ENCODE peak calls at places on chromosomes 4 and X, in seven cellular contexts. C is trophoblast cell, S is H9, K is mesenchymal stem cell, H is IMR-90, W is H1, P is neuronal stem cell. R is an unnamed sample.

GRCh38 chrX:3728454-3728853 is 15.0 kb upstream of the PRKX start:
- DNase-seq in W (no peak), P (no peak), H (peak), S (no peak), C (no peak), K (no peak), R (no peak)

GRCh38 chr4:158630893-158631292 is 40.8 kb downstream of the C4orf46 start:
- DNase-seq in P (no peak), W (no peak), S (no peak), C (no peak), K (no peak), H (peak), R (no peak)

GRCh38 chr4:20333141-20333690 is 81.5 kb downstream of the SLIT2 start:
- DNase-seq in P (no peak), S (no peak), W (no peak), K (no peak), H (no peak), C (no peak), R (no peak)

GRCh38 chr4:159455675-159456235 is 352.9 kb downstream of the RAPGEF2 start:
- DNase-seq in S (no peak), C (peak), P (peak), K (peak), H (peak), W (no peak), R (peak)

GRCh38 chr4:153497988-153498967 is 32.1 kb downstream of the TMEM131L start:
- DNase-seq in C (no peak), S (no peak), H (peak), W (peak), K (no peak), P (no peak), R (peak)

GRCh38 chr4:23036921-23037495 is 344.3 kb downstream of the GBA3 start:
- DNase-seq in C (peak), S (no peak), H (no peak), P (no peak), W (no peak), K (no peak), R (no peak)

GRCh38 chr4:154569028-154569427 is 6.2 kb downstream of the FGB start:
- DNase-seq in P (no peak), K (no peak), S (no peak), C (no peak), H (no peak), W (no peak), R (no peak)

GRCh38 chrX:105328773-105329172 is 108.3 kb upstream of the TEX13A start:
- DNase-seq in H (no peak), S (no peak), W (no peak), P (no peak), C (no peak), K (peak), R (no peak)

GRCh38 chr4:2341911-2342652 is 76.4 kb downstream of the ZFYVE28 start:
- DNase-seq in H (no peak), W (no peak), K (no peak), S (peak), C (no peak), P (no peak), R (no peak)

GRCh38 chr4:182770259-182770968 is 146.8 kb downstream of the DCTD start:
- DNase-seq in C (no peak), K (no peak), P (no peak), H (no peak), S (peak), W (peak), R (no peak)

GRCh38 chr4:55241461-55241860 is 104.6 kb upstream of the SRD5A3 start:
- DNase-seq in K (no peak), P (no peak), H (no peak), S (no peak), C (no peak), W (no peak), R (no peak)

GRCh38 chr4:53267026-53267425 is 98.8 kb downstream of the SCFD2 start:
- DNase-seq in W (no peak), H (peak), C (no peak), K (peak), S (no peak), P (no peak), R (no peak)

GRCh38 chr4:3387943-3388348 is 53.8 kb upstream of the HGFAC start:
- DNase-seq in P (no peak), H (peak), K (peak), C (peak), W (peak), S (no peak), R (peak)

GRCh38 chr4:156638332-156638731 is 333.3 kb downstream of the PDGFC start:
- DNase-seq in W (no peak), K (no peak), C (no peak), P (no peak), H (peak), S (no peak), R (peak)

GRCh38 chrX:19697416-19697815 is 182.1 kb upstream of the MAP3K15 start:
- DNase-seq in K (peak), H (peak), C (no peak), P (no peak), S (no peak), W (no peak), R (no peak)

GRCh38 chr4:59122626-59123025 is 2012.4 kb upstream of the IGFBP7 start:
- DNase-seq in H (no peak), K (peak), P (no peak), C (no peak), W (no peak), S (no peak), R (peak)

GRCh38 chr4:10336471-10336870 is 120.8 kb downstream of the ZNF518B start:
- DNase-seq in W (no peak), P (no peak), H (no peak), S (no peak), K (no peak), C (peak), R (peak)

GRCh38 chrX:130100180-130100579 is 10.1 kb downstream of the ELF4 start:
- DNase-seq in K (no peak), P (no peak), H (no peak), S (no peak), C (peak), W (no peak), R (no peak)

DNA sequence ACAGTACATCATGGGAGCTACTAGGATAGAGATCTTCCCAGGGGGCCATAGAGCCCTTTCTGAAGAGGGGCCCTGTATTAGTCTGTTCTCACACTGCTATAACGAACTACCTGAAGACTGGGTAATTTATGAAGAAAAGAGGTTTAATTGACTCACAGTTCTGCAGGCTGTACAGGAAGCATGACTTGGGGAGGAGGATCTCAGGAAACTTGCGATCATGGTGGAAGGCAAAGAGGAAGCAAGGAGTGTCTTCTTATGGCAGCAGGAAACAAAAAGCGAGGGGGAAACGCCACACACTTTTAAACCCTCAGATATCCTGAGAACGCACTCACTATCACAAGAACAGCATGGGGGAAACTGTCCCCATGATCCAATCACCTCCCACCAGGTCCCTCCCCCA is 4.2 kb upstream of the SLC9A6 start:
- DNase-seq in C (no peak), K (no peak), W (no peak), H (no peak), P (no peak), S (no peak), R (no peak)
- H4K8ac ChIP-seq in C (no peak), K (no peak), W (no peak), H (no peak), P (no peak), S (no peak), R (no peak)

DNA sequence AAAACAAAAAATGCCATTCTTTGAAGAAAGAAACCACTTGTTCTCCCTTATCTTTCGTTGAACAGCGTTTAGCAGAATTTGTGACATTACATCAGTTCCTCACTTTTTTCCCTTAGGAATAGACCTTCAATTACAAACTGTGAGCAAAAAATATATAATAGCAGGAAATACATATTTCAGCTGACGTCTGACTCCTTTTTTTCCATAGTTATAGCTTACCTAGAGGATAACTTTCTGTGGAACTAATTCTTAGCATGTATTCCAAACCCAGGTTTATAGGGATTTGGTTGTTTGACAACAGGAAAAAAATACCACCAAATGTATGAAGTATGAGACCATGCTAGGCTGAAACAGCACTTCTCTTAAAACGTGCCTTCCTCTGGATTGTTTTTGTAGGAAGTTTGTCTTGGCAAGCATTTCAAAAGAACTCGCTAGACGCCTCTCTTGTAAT is 2.0 kb upstream of the LIMCH1 start:
- DNase-seq in P (no peak), C (no peak), K (no peak), W (no peak), H (no peak), S (no peak), R (no peak)
- H4K8ac ChIP-seq in P (no peak), C (no peak), K (no peak), W (no peak), H (no peak), S (no peak), R (no peak)

GRCh38 chr4:85431881-85432280 is 43.1 kb upstream of the ARHGAP24 start:
- DNase-seq in K (no peak), C (no peak), P (no peak), W (no peak), S (no peak), H (no peak), R (no peak)
- H4K8ac ChIP-seq in K (no peak), C (no peak), P (no peak), W (no peak), S (no peak), H (no peak), R (no peak)

GRCh38 chr4:113732-114131 is 10.6 kb upstream of the ZNF718 start:
- DNase-seq in C (no peak), H (no peak), K (no peak), S (no peak), W (no peak), P (no peak), R (no peak)
- H4K8ac ChIP-seq in C (no peak), H (no peak), K (no peak), S (no peak), W (no peak), P (no peak), R (no peak)

R was measured in mesendoderm.